ENCODE peak calls at places on chromosomes 2 and 18, in nine cellular contexts. F is activated CD8-positive, alpha-beta memory T cell treated with anti-CD3 and anti-CD28 coated beads for 1 hour; G is left ventricle myocardium superior; H is activated naive CD4-positive, alpha-beta T cell; V is stimulated activated CD4-positive, alpha-beta T cell treated with anti-CD3 and anti-CD28 coated beads, Interleukin-4, amount 100 ng/mL, for 4 hours; N is stimulated activated naive CD8-positive, alpha-beta T cell treated with anti-CD3 and anti-CD28 coated beads, Interleukin-15, amount 100 ng/mL, for 72 hours; B is skeletal muscle cell; A is GM04504; Z is ACHN. J is an unnamed sample.

GRCh38 chr2:181813963-181814565 is 77.5 kb upstream of the ITPRID2 start:
- DNase-seq in Z (no peak), V (no peak), H (no peak), G (no peak), F (no peak), B (peak), N (no peak), A (no peak), J (no peak)

GRCh38 chr2:86223098-86223681 is 23.9 kb downstream of the MRPL35 start:
- DNase-seq in A (no peak), Z (no peak), F (no peak), V (no peak), N (no peak), G (peak), B (peak), H (no peak), J (peak)

GRCh38 chr18:2402084-2402483 is 169.2 kb downstream of the METTL4 start:
- DNase-seq in H (no peak), G (no peak), Z (no peak), V (no peak), B (no peak), A (peak), F (no peak), N (no peak), J (no peak)

GRCh38 chr2:85705680-85706039 is 11.5 kb downstream of the GNLY start:
- DNase-seq in Z (peak), G (no peak), V (no peak), F (no peak), B (peak), N (no peak), A (peak), H (no peak), J (no peak)

GRCh38 chr2:217789736-217790181 is 213.0 kb downstream of the TNS1 start:
- DNase-seq in A (no peak), G (no peak), Z (no peak), H (no peak), B (no peak), N (no peak), F (no peak), V (no peak), J (no peak)

GRCh38 chr18:33578371-33579146 is 540 bp downstream of the ASXL3 start:
- DNase-seq in F (no peak), H (no peak), V (no peak), Z (no peak), G (peak), A (no peak), N (no peak), B (no peak), J (peak)

GRCh38 chr2:143140864-143141637 is 11.8 kb downstream of the ARHGAP15 start:
- DNase-seq in Z (no peak), H (no peak), G (no peak), B (no peak), N (no peak), A (no peak), V (no peak), F (no peak), J (no peak)

GRCh38 chr2:20612835-20613341 is 38.0 kb downstream of the HS1BP3 start:
- DNase-seq in F (no peak), Z (no peak), V (no peak), A (no peak), G (peak), B (no peak), H (no peak), N (no peak), J (no peak)

GRCh38 chr18:378039-378438 is 110.2 kb upstream of the THOC1 start:
- DNase-seq in N (no peak), G (no peak), V (no peak), B (no peak), F (no peak), H (no peak), A (no peak), Z (no peak), J (no peak)

GRCh38 chr2:85673736-85674375 is 5.9 kb upstream of the SFTPB start:
- DNase-seq in B (no peak), V (no peak), A (no peak), H (no peak), G (no peak), N (no peak), Z (no peak), F (no peak), J (no peak)

GRCh38 chr18:61546598-61546997 is 213.4 kb downstream of the CDH20 start:
- DNase-seq in Z (peak), N (no peak), H (no peak), A (peak), G (no peak), B (peak), F (no peak), V (no peak), J (no peak)

GRCh38 chr2:1593371-1594205 is 150.7 kb downstream of the PXDN start:
- DNase-seq in N (no peak), B (peak), F (no peak), A (peak), G (peak), Z (peak), V (no peak), H (no peak), J (no peak)

GRCh38 chr2:160555420-160555819 is 61.8 kb upstream of the RBMS1 start:
- DNase-seq in F (no peak), H (no peak), B (no peak), Z (no peak), G (no peak), V (no peak), A (no peak), N (no peak), J (no peak)

GRCh38 chr18:8507361-8507760 is 101.9 kb upstream of the RAB12 start:
- DNase-seq in H (no peak), V (no peak), N (no peak), Z (no peak), A (no peak), G (no peak), F (no peak), B (no peak), J (peak)

GRCh38 chr2:231068525-231069222 is 12.0 kb downstream of the PSMD1 start:
- DNase-seq in G (no peak), Z (peak), H (no peak), A (no peak), B (no peak), F (no peak), N (no peak), V (no peak), J (no peak)

GRCh38 chr2:143229411-143229810 is 100.2 kb downstream of the ARHGAP15 start:
- DNase-seq in Z (no peak), B (no peak), G (no peak), N (no peak), A (no peak), F (no peak), H (no peak), V (no peak), J (no peak)

J was measured in mesothelial cell of epicardium.